ENCODE peak calls at places on chromosome 16, in ten cellular contexts. E, H, M, L, Q, O, C, V, P and F are unnamed samples.

GRCh38 chr16:762049-762513 is 1.5 kb downstream of the MSLN start:
- DNase-seq in E (peak; percentile 53), H (no peak), M (no peak), L (no peak), Q (no peak), O (no peak), C (no peak), V (no peak), P (no peak), F (no peak)

GRCh38 chr16:526181-527014 is 1.1 kb upstream of the CAPN15 start:
- DNase-seq in E (peak; percentile 78), H (no peak), M (no peak), L (peak; percentile 62), Q (no peak), O (no peak), C (peak; percentile 68), V (peak; percentile 40), P (peak; percentile 4), F (no peak)

GRCh38 chr16:62853887-62854286 is 817.6 kb upstream of the CDH8 start:
- DNase-seq in E (no peak), H (no peak), M (no peak), L (no peak), Q (no peak), O (no peak), C (no peak), V (no peak), P (no peak), F (no peak)

GRCh38 chr16:70470927-70471341 is 16.5 kb downstream of the FCSK start:
- DNase-seq in E (peak; percentile 81), H (no peak), M (no peak), L (peak; percentile 55), Q (no peak), O (no peak), C (no peak), V (no peak), P (peak; percentile 12), F (no peak)

GRCh38 chr16:86404678-86405077 is 105.6 kb upstream of the FOXF1 start:
- DNase-seq in E (no peak), H (no peak), M (no peak), L (no peak), Q (no peak), O (no peak), C (no peak), V (no peak), P (no peak), F (no peak)

GRCh38 chr16:76278976-76279375 is 1.8 kb downstream of the CNTNAP4 start:
- DNase-seq in E (peak; percentile 55), H (no peak), M (no peak), L (peak; percentile 3), Q (no peak), O (no peak), C (no peak), V (no peak), P (peak; percentile 20), F (peak; percentile 28)

GRCh38 chr16:6493555-6493954 is 839.1 kb upstream of the RBFOX1 start:
- DNase-seq in E (no peak), H (no peak), M (no peak), L (no peak), Q (no peak), O (no peak), C (no peak), V (no peak), P (no peak), F (no peak)

GRCh38 chr16:49482690-49483089 is 109.1 kb downstream of the C16orf78 start:
- DNase-seq in E (no peak), H (no peak), M (no peak), L (no peak), Q (no peak), O (no peak), C (peak; percentile 28), V (no peak), P (no peak), F (no peak)

GRCh38 chr16:86800914-86801313 is 222.6 kb downstream of the FOXL1 start:
- DNase-seq in E (no peak), H (no peak), M (no peak), L (no peak), Q (no peak), O (no peak), C (no peak), V (no peak), P (no peak), F (no peak)

GRCh38 chr16:11309895-11310633 is 28.9 kb upstream of the PRM1 start:
- DNase-seq in E (no peak), H (no peak), M (no peak), L (no peak), Q (no peak), O (no peak), C (no peak), V (no peak), P (no peak), F (no peak)

DNA sequence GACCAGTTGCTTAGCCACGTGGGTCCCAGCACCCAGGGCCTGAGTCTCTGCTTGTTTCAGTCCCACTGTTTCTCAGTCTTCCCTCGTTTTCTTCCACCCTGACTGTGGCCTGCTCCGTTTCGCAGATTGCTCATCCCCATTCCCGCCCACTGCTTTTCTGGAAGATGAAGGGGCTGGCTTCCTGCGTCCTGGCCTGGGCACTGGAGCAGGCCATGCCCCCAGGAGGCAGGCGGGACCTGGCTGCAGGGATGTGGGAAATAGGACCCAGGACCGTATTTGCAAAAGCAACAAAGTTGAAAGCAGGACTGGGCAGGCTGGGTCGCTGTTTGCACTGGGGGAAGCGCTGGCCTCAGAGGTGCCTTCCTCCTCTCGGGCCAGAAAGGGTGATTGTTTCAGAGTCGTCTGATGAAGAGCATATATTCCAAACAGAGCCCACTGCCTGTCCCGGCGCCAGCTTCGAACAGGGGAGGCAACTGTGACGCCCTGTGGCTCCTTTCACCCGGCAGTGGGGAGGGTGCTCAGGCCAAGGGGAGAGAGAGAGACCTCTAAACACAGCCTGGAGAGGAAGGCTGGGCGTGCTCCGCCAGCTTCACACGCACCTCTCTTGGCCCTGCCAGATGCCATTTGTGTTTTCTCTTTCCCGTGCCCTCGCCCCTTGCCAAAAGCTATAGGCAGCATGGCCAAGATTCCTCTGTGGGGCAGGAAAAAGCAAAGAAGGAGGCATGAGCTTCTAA is 108.6 kb downstream of the CMIP start:
- DNase-seq in E (no peak), H (no peak), M (no peak), L (no peak), Q (no peak), O (no peak), C (peak; percentile 47), V (peak; percentile 56), P (no peak), F (no peak)
- H3K4me3 ChIP-seq in E (no peak overlapping the region), H (no peak overlapping the region), M (no peak overlapping the region), L (no peak overlapping the region), Q (no peak overlapping the region), O (no peak overlapping the region), C (no peak overlapping the region), V (no peak overlapping the region), P (no peak overlapping the region), F (no peak overlapping the region)

DNA sequence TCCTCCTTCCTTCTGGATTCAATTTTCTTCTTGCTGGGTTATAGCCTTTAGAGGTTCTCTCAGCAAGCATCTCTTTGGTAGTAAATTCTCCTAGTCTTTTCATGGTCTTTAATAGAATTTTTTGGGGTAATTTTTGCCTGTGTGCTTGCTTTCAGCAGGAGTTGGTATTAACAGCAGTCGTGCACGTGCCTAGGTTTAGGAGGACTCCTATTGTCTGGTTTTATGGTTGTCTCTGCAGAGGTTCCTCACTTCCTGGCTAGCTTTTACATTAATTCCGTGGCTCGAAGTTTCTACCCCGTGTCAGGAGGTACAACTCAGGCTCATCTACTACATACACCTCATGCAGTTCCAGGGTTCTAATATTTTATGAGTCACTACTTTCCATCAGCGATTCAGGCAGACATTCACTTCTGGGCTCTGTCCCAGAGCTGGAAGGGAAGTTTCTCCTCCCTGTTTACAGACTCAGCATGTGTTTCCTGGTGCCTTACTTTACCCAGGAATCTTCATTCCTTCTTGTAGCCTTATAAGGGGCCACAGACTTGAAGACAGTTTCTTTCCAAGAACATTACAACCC is 643.6 kb downstream of the HS3ST4 start:
- DNase-seq in E (no peak), H (no peak), M (no peak), L (no peak), Q (no peak), O (no peak), C (no peak), V (no peak), P (no peak), F (no peak)
- H3K4me3 ChIP-seq in E (no peak overlapping the region), H (no peak overlapping the region), M (no peak overlapping the region), L (no peak overlapping the region), Q (no peak overlapping the region), O (no peak overlapping the region), C (no peak overlapping the region), V (no peak overlapping the region), P (no peak overlapping the region), F (no peak overlapping the region)

DNA sequence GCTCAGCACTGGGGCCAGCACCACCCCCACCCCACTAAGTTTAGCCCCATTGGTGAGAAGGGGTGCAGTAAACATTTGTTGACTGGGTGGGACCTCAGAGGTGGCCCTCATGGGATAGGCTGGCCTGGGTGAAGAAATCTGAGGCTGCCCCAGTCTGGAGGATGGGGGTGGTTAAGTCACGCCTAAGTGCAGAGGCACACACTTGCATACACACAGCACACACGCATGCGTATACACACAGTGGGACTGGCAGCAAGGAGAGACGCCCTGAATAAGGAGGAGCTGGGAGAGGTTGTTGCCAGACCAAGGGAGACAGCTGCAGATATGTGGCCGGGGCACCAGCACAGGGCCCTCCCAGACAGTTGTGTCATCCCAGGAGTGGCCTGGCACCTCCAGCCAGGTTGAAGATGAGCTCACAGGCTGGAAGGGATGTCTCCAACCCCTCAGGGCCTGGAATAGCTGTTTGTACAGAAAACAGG is 3.0 kb upstream of the BCAR1 start:
- DNase-seq in E (no peak), H (peak; percentile 46), M (no peak), L (peak; percentile 75), Q (peak; percentile 77), O (no peak), C (peak; percentile 62), V (peak; percentile 98), P (peak; percentile 68), F (peak; percentile 90)
- H3K4me3 ChIP-seq in E (no peak overlapping the region), H (no peak overlapping the region), M (no peak overlapping the region), L (no peak overlapping the region), Q (no peak overlapping the region), O (no peak overlapping the region), C (peak overlapping the region; percentile 28), V (no peak overlapping the region), P (no peak overlapping the region), F (no peak overlapping the region)

DNA sequence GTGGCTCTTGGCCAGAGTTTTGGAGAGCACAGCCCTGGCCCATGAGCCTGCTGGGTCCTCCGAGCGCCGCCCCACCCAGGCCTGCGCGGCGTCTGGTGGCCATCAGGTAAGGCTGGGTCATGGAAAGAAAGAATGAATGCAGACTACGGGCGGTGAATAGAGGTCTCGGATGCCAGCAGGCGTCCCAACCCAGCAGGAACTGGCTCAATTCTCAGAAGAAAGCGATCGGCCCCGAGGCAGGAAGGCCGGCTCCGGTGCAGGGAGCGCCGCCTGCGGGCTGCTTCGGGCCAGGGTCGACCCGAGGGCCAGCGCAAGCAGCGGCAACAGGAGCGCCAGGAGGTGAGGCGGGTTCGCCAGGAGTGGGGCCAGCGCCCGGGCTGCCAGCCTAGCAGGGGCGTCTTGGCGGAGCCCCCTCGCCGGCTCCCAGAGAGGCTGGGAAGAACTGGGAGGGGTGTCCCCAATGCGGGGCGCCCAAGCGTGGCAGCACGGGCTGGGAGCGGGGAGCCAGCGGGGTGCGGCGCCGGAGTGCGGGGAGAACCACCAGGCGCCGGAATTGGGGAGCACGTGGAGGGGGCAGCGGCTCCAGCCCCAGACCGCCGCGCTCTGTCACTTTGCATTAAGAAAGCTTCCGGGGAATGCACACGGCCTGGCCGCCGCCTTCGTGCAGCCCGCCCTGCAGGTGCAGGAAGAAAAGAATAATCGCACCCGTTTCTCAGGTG is 7.1 kb upstream of the TMC5 start:
- DNase-seq in E (peak; percentile 82), H (no peak), M (no peak), L (no peak), Q (no peak), O (no peak), C (peak; percentile 80), V (no peak), P (peak; percentile 53), F (no peak)
- H3K4me3 ChIP-seq in E (peak overlapping the region; percentile 60), H (peak overlapping the region; percentile 44), M (peak overlapping the region; percentile 62), L (no peak overlapping the region), Q (no peak overlapping the region), O (peak overlapping the region; percentile 43), C (peak overlapping the region; percentile 62), V (no peak overlapping the region), P (peak overlapping the region; percentile 72), F (no peak overlapping the region)

GRCh38 chr16:4957420-4957719 is 760 bp upstream of the SEC14L5 start:
- DNase-seq in E (no peak), H (no peak), M (no peak), L (no peak), Q (no peak), O (no peak), C (no peak), V (no peak), P (no peak), F (no peak)
- H3K4me3 ChIP-seq in E (peak overlapping the region; percentile 62), H (peak overlapping the region; percentile 85), M (peak overlapping the region; percentile 44), L (peak overlapping the region; percentile 65), Q (peak overlapping the region; percentile 48), O (peak overlapping the region; percentile 58), C (peak overlapping the region; percentile 57), V (peak overlapping the region; percentile 68), P (peak overlapping the region; percentile 68), F (peak overlapping the region; percentile 50)